ENCODE peak calls at places on chromosomes 2 and 18, in four cellular contexts. Q, I, J and Y are unnamed samples.

GRCh38 chr2:44598731-44599529 is 237.2 kb downstream of the CAMKMT start:
- DNase-seq in Q (no peak), J (no peak), I (no peak), Y (no peak)

GRCh38 chr2:239869272-239870155 is 155.6 kb downstream of the NDUFA10 start:
- DNase-seq in Q (peak), I (no peak), J (no peak), Y (no peak)

GRCh38 chr2:126614529-126615279 is 41.3 kb upstream of the GYPC start:
- DNase-seq in Q (no peak), I (no peak), J (no peak), Y (no peak)

GRCh38 chr2:158004131-158004530 is 97.5 kb upstream of the UPP2 start:
- DNase-seq in Q (no peak), J (no peak), I (no peak), Y (no peak)

GRCh38 chr18:76621184-76621583 is 126.1 kb upstream of the ZNF516 start:
- DNase-seq in Q (no peak), I (no peak), J (no peak), Y (no peak)

GRCh38 chr2:206392118-206392517 is 51.2 kb upstream of the ADAM23 start:
- DNase-seq in I (no peak), Q (no peak), J (no peak), Y (no peak)

GRCh38 chr2:128433911-128434550 is 115.4 kb upstream of the HS6ST1 start:
- DNase-seq in J (no peak), Q (no peak), I (no peak), Y (no peak)

GRCh38 chr18:45978084-45978483 is 11.0 kb upstream of the EPG5 start:
- DNase-seq in J (no peak), I (no peak), Q (no peak), Y (no peak)

GRCh38 chr2:9800975-9801723 is 42.1 kb upstream of the TAF1B start:
- DNase-seq in Q (peak), I (peak), J (peak), Y (no peak)